ENCODE peak calls at places on chromosome 4, in five cellular contexts. D is fibroblast of lung; Z is transverse colon; U is right cardiac atrium; P is CD4-positive, alpha-beta memory T cell. H is an unnamed sample.

GRCh38 chr4:146243141-146243882 is 29.0 kb downstream of the REELD1 start:
- DNase-seq in D (peak; percentile 23), Z (no peak), U (peak; percentile 68), P (peak; percentile 24), H (no peak)

GRCh38 chr4:10569491-10569890 is 112.3 kb upstream of the ZNF518B start:
- DNase-seq in D (no peak), Z (no peak), U (no peak), P (no peak), H (no peak)

GRCh38 chr4:84050014-84050413 is 449.1 kb downstream of the NKX6-1 start:
- DNase-seq in D (no peak), Z (no peak), U (no peak), P (no peak), H (no peak)

GRCh38 chr4:140150636-140150885 is 3.4 kb downstream of the MAML3 start:
- DNase-seq in D (no peak), Z (peak; percentile 88), U (no peak), P (no peak), H (no peak)

GRCh38 chr4:155948541-155948940 is 5.1 kb downstream of the CTSO start:
- DNase-seq in D (peak; percentile 90), Z (no peak), U (no peak), P (no peak), H (no peak)

GRCh38 chr4:150943831-150944230 is 71.3 kb downstream of the LRBA start:
- DNase-seq in D (no peak), Z (no peak), U (no peak), P (no peak), H (no peak)

GRCh38 chr4:52996261-52997131 is 134.4 kb downstream of the RASL11B start:
- DNase-seq in D (peak; percentile 64), Z (no peak), U (peak; percentile 82), P (no peak), H (no peak)

GRCh38 chr4:151407466-151408379 is 1.3 kb upstream of the FHIP1A start:
- DNase-seq in D (peak; percentile 14), Z (peak; percentile 59), U (peak; percentile 62), P (peak; percentile 19), H (no peak)

GRCh38 chr4:2936773-2937145 is 26.4 kb downstream of the NOP14 start:
- DNase-seq in D (peak; percentile 85), Z (no peak), U (peak; percentile 59), P (no peak), H (no peak)

GRCh38 chr4:78764498-78764961 is 11.6 kb upstream of the BMP2K start:
- DNase-seq in D (peak; percentile 45), Z (no peak), U (no peak), P (no peak), H (no peak)

GRCh38 chr4:55396305-55397023 is 707 bp downstream of the TMEM165 start:
- DNase-seq in D (peak; percentile 43), Z (peak; percentile 57), U (peak; percentile 84), P (peak; percentile 33), H (no peak)

GRCh38 chr4:140764785-140765392 is 8.7 kb upstream of the TBC1D9 start:
- DNase-seq in D (peak; percentile 6), Z (no peak), U (no peak), P (no peak), H (no peak)

GRCh38 chr4:116391020-116391419 is 694.4 kb downstream of the TRAM1L1 start:
- DNase-seq in D (no peak), Z (no peak), U (no peak), P (no peak), H (no peak)

GRCh38 chr4:159134422-159134821 is 31.5 kb downstream of the RAPGEF2 start:
- DNase-seq in D (no peak), Z (no peak), U (no peak), P (no peak), H (no peak)

GRCh38 chr4:158962396-158962795 is 140.5 kb upstream of the RAPGEF2 start:
- DNase-seq in D (no peak), Z (no peak), U (no peak), P (no peak), H (no peak)

GRCh38 chr4:103067841-103068547 is 8.6 kb downstream of the SLC9B2 start:
- DNase-seq in D (peak; percentile 8), Z (no peak), U (no peak), P (no peak), H (no peak)

GRCh38 chr4:68348577-68348976 is 1.3 kb downstream of the YTHDC1 start:
- DNase-seq in D (no peak), Z (no peak), U (no peak), P (no peak), H (no peak)

GRCh38 chr4:19944806-19945205 is 306.9 kb upstream of the SLIT2 start:
- DNase-seq in D (no peak), Z (no peak), U (peak; percentile 58), P (no peak), H (no peak)

GRCh38 chr4:139556735-139557505 is 901 bp upstream of the SETD7 start:
- DNase-seq in D (peak; percentile 45), Z (peak; percentile 81), U (peak; percentile 82), P (peak; percentile 79), H (no peak)

GRCh38 chr4:37745946-37746345 is 59.8 kb upstream of the RELL1 start:
- DNase-seq in D (peak; percentile 6), Z (no peak), U (no peak), P (no peak), H (no peak)

GRCh38 chr4:88163286-88163685 is 4.8 kb upstream of the ABCG2 start:
- DNase-seq in D (no peak), Z (no peak), U (no peak), P (no peak), H (no peak)

GRCh38 chr4:57023104-57023503 is 44.4 kb downstream of the POLR2B start:
- DNase-seq in D (peak; percentile 92), Z (no peak), U (no peak), P (no peak), H (peak; percentile 57)

GRCh38 chr4:117623321-117623720 is 411.0 kb upstream of the NDST3 start:
- DNase-seq in D (peak; percentile 26), Z (no peak), U (no peak), P (no peak), H (no peak)

GRCh38 chr4:8378101-8378724 is 62.3 kb downstream of the ACOX3 start:
- DNase-seq in D (no peak), Z (no peak), U (no peak), P (no peak), H (no peak)

GRCh38 chr4:123356914-123357313 is 39.7 kb upstream of the SPRY1 start:
- DNase-seq in D (no peak), Z (no peak), U (no peak), P (no peak), H (no peak)

GRCh38 chr4:140427919-140428471 is 547 bp upstream of the CLGN start:
- DNase-seq in D (no peak), Z (no peak), U (no peak), P (no peak), H (no peak)

GRCh38 chr4:4914059-4914820 is 54.8 kb downstream of the MSX1 start:
- DNase-seq in D (peak; percentile 41), Z (no peak), U (no peak), P (no peak), H (no peak)

GRCh38 chr4:81392164-81392563 is 79.5 kb downstream of the RASGEF1B start:
- DNase-seq in D (no peak), Z (no peak), U (no peak), P (peak; percentile 18), H (no peak)

DNA sequence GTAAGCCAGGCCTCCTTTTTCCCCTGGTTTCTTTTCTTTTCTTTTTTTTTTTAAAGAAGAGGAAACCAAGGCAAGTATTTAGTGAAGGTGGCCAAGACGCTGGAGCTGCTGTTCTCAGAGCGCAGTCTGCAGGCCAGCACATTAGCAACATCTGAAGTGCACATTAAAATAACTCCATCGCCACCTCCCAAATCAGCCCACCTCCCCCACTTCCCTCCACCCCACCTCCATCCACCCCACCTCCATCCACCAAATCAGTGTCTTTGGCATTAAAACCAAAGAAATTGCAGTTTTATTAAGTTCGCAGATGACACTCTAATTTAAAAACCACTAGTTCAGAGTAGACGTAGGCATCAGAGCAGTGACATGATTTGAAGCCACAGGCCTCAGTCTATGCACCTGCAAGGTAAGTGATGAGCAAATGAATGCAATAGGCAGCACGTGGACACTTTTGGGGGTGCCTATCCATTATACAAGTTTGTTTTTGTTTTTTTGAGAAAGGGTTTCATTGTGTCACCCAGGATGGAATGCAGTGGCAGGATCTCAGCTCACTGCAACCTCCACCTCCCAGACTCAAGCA is 88.1 kb upstream of the TRIM2 start:
- DNase-seq in D (no peak), Z (no peak), U (no peak), P (peak; percentile 71), H (no peak)
- H3K4me3 ChIP-seq in D (no peak overlapping the region), Z (peak overlapping the region; percentile 26), U (no peak overlapping the region), P (peak overlapping the region; percentile 16), H (peak overlapping the region; percentile 21)

GRCh38 chr4:75723117-75723801 is 1.1 kb upstream of the USO1 start:
- DNase-seq in D (peak; percentile 72), Z (no peak), U (no peak), P (no peak), H (peak; percentile 26)
- H3K4me3 ChIP-seq in D (peak overlapping the region; percentile 90), Z (peak overlapping the region; percentile 84), U (peak overlapping the region; percentile 63), P (peak overlapping the region; percentile 91), H (peak overlapping the region; percentile 91)

GRCh38 chr4:113294910-113295309 is 245.5 kb downstream of the ANK2 start:
- DNase-seq in D (no peak), Z (no peak), U (no peak), P (no peak), H (no peak)

GRCh38 chr4:113292371-113293042 is 243.1 kb downstream of the ANK2 start:
- DNase-seq in D (peak; percentile 30), Z (peak; percentile 19), U (peak; percentile 78), P (no peak), H (no peak)

GRCh38 chr4:113290666-113291065 is 241.2 kb downstream of the ANK2 start:
- DNase-seq in D (no peak), Z (no peak), U (no peak), P (no peak), H (no peak)

GRCh38 chr4:113293043-113293560 is 243.6 kb downstream of the ANK2 start:
- DNase-seq in D (peak; percentile 68), Z (no peak), U (peak; percentile 68), P (no peak), H (no peak)

DNA sequence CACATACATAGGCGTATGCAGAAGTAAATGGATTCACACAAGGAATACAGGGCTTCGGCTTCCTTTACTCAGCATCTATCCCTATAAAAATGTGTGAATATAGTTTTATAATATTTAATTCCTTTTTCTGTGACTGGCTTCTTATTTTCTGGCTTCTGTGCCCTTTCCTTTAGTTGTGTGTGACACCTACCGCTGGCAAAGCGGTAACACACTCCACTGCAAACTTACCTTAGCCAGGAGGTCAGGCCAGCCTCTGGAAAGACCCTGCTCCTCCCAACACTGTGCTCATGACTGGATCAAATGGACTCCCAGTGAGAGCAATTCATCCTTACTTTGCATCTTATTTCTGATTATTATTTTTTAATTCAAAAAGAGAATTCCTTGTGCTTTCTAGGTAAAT is 244.2 kb downstream of the ANK2 start:
- DNase-seq in D (peak; percentile 20), Z (no peak), U (no peak), P (no peak), H (no peak)
- H3K4me3 ChIP-seq in D (peak overlapping the region; percentile 44), Z (peak overlapping the region; percentile 3), U (peak overlapping the region; percentile 33), P (no peak overlapping the region), H (no peak overlapping the region)

GRCh38 chr4:125323547-125324100 is 8.9 kb downstream of the FAT4 start:
- DNase-seq in D (peak; percentile 87), Z (no peak), U (no peak), P (no peak), H (no peak)

GRCh38 chr4:125325733-125326132 is 11.0 kb downstream of the FAT4 start:
- DNase-seq in D (no peak), Z (no peak), U (no peak), P (no peak), H (no peak)

GRCh38 chr4:125322363-125322730 is 7.6 kb downstream of the FAT4 start:
- DNase-seq in D (peak; percentile 72), Z (no peak), U (no peak), P (no peak), H (no peak)

GRCh38 chr4:125319311-125319710 is 4.6 kb downstream of the FAT4 start:
- DNase-seq in D (peak; percentile 58), Z (no peak), U (no peak), P (no peak), H (no peak)

GRCh38 chr4:125321709-125322362 is 7.1 kb downstream of the FAT4 start:
- DNase-seq in D (peak; percentile 65), Z (no peak), U (no peak), P (no peak), H (peak; percentile 41)
- H3K4me3 ChIP-seq in D (peak overlapping the region; percentile 53), Z (peak overlapping the region; percentile 0), U (peak overlapping the region; percentile 48), P (no peak overlapping the region), H (peak overlapping the region; percentile 21)

H was measured in BJ.